ENCODE peak calls at places on chromosomes 6 and 20, in eight cellular contexts. Q is AG20443; E is NCI-H1694; P is activated naive CD4-positive, alpha-beta T cell; Z is amygdala; B is T follicular helper cell; T is retina; W is mucosa of descending colon. X is an unnamed sample.

GRCh38 chr6:75215291-75215690 is 9.4 kb upstream of the COL12A1 start:
- DNase-seq in E (no peak), P (no peak), Z (no peak), T (no peak), B (no peak), Q (no peak), W (no peak), X (no peak)

GRCh38 chr6:92906385-92906784 is 513.0 kb downstream of the EPHA7 start:
- DNase-seq in B (no peak), Z (no peak), E (no peak), Q (no peak), W (no peak), P (no peak), T (no peak), X (no peak)

GRCh38 chr6:125952764-125953501 is 3.6 kb upstream of the HINT3 start:
- DNase-seq in P (no peak), T (no peak), Z (no peak), Q (peak; percentile 48), E (no peak), B (no peak), W (peak; percentile 40), X (no peak)

GRCh38 chr6:149995971-149996370 is 29.4 kb downstream of the RAET1L start:
- DNase-seq in Z (no peak), Q (no peak), W (no peak), T (no peak), B (no peak), P (no peak), E (no peak), X (no peak)

GRCh38 chr6:17858576-17858975 is 128.9 kb downstream of the KIF13A start:
- DNase-seq in Q (no peak), E (no peak), Z (no peak), P (no peak), T (no peak), W (no peak), B (no peak), X (no peak)

GRCh38 chr20:23179766-23180403 is 93.8 kb upstream of the CD93 start:
- DNase-seq in B (no peak), Q (no peak), E (no peak), T (no peak), Z (no peak), W (no peak), P (no peak), X (no peak)

GRCh38 chr6:159279790-159280277 is 110.6 kb downstream of the FNDC1 start:
- DNase-seq in W (no peak), Z (no peak), P (no peak), E (no peak), B (no peak), T (no peak), Q (no peak), X (no peak)

GRCh38 chr20:2872304-2873009 is 824 bp upstream of the PTPRA start:
- DNase-seq in E (peak; percentile 34), Z (peak; percentile 47), P (peak; percentile 67), B (peak; percentile 73), T (peak; percentile 88), Q (peak; percentile 56), W (peak; percentile 76), X (peak; percentile 18)

GRCh38 chr20:3071610-3072529 is at the start of gene OXT:
- DNase-seq in E (no peak), Q (no peak), W (peak; percentile 45), P (peak; percentile 60), B (peak; percentile 68), T (peak; percentile 57), Z (no peak), X (no peak)

GRCh38 chr6:11890209-11890608 is 111.6 kb upstream of the ADTRP start:
- DNase-seq in P (no peak), B (no peak), T (no peak), W (no peak), Z (no peak), Q (no peak), E (no peak), X (no peak)

X was measured in iPS DF 6.9.